ENCODE peak calls at places on chromosomes 13 and 19, in seven cellular contexts. One of them, this sample, is unnamed.

GRCh38 chr19:48907671-48908070 is 7.6 kb downstream of the NUCB1 start:
- DNase-seq in astrocyte of the spinal cord: no peak
- DNase-seq in neuronal stem cell: no peak
- DNase-seq in OCI-LY7: no peak
- DNase-seq in fibroblast of lung: no peak
- DNase-seq in thoracic aorta: no peak
- DNase-seq in astrocyte of the cerebellum: no peak
- DNase-seq in this sample: no peak

GRCh38 chr13:101930331-101930730 is 471.5 kb downstream of the FGF14 start:
- DNase-seq in thoracic aorta: no peak
- DNase-seq in astrocyte of the spinal cord: no peak
- DNase-seq in fibroblast of lung: no peak
- DNase-seq in astrocyte of the cerebellum: no peak
- DNase-seq in OCI-LY7: no peak
- DNase-seq in neuronal stem cell: no peak
- DNase-seq in this sample: no peak

GRCh38 chr13:111210488-111210887 is 95.4 kb downstream of the ARHGEF7 start:
- DNase-seq in astrocyte of the cerebellum: no peak
- DNase-seq in fibroblast of lung: peak
- DNase-seq in thoracic aorta: no peak
- DNase-seq in neuronal stem cell: no peak
- DNase-seq in OCI-LY7: no peak
- DNase-seq in astrocyte of the spinal cord: peak
- DNase-seq in this sample: no peak

GRCh38 chr13:111382877-111383276 is 62.4 kb downstream of the TEX29 start:
- DNase-seq in OCI-LY7: no peak
- DNase-seq in astrocyte of the cerebellum: no peak
- DNase-seq in fibroblast of lung: no peak
- DNase-seq in neuronal stem cell: no peak
- DNase-seq in thoracic aorta: no peak
- DNase-seq in astrocyte of the spinal cord: no peak
- DNase-seq in this sample: no peak

GRCh38 chr19:17333611-17334413 is 843 bp downstream of the ANO8 start:
- DNase-seq in astrocyte of the cerebellum: peak
- DNase-seq in thoracic aorta: no peak
- DNase-seq in neuronal stem cell: no peak
- DNase-seq in OCI-LY7: peak
- DNase-seq in fibroblast of lung: peak
- DNase-seq in astrocyte of the spinal cord: peak
- DNase-seq in this sample: peak

GRCh38 chr19:35117791-35118190 is 2.2 kb downstream of the FXYD3 start:
- DNase-seq in fibroblast of lung: no peak
- DNase-seq in thoracic aorta: no peak
- DNase-seq in OCI-LY7: no peak
- DNase-seq in astrocyte of the cerebellum: no peak
- DNase-seq in astrocyte of the spinal cord: no peak
- DNase-seq in neuronal stem cell: no peak
- DNase-seq in this sample: no peak

GRCh38 chr13:73336789-73337188 is 278.0 kb downstream of the KLF5 start:
- DNase-seq in astrocyte of the spinal cord: no peak
- DNase-seq in thoracic aorta: no peak
- DNase-seq in astrocyte of the cerebellum: no peak
- DNase-seq in fibroblast of lung: no peak
- DNase-seq in OCI-LY7: no peak
- DNase-seq in neuronal stem cell: no peak
- DNase-seq in this sample: no peak

GRCh38 chr19:23287620-23288019 is 37.4 kb upstream of the ZNF724 start:
- DNase-seq in fibroblast of lung: no peak
- DNase-seq in astrocyte of the cerebellum: no peak
- DNase-seq in OCI-LY7: peak
- DNase-seq in neuronal stem cell: no peak
- DNase-seq in thoracic aorta: no peak
- DNase-seq in astrocyte of the spinal cord: no peak
- DNase-seq in this sample: no peak

GRCh38 chr19:543912-544608 is at the start of gene GZMM:
- DNase-seq in astrocyte of the cerebellum: no peak
- DNase-seq in astrocyte of the spinal cord: no peak
- DNase-seq in neuronal stem cell: no peak
- DNase-seq in fibroblast of lung: no peak
- DNase-seq in OCI-LY7: no peak
- DNase-seq in thoracic aorta: no peak
- DNase-seq in this sample: no peak

GRCh38 chr19:30878456-30878855 is 470.8 kb downstream of the TSHZ3 start:
- DNase-seq in OCI-LY7: no peak
- DNase-seq in astrocyte of the spinal cord: no peak
- DNase-seq in astrocyte of the cerebellum: no peak
- DNase-seq in neuronal stem cell: no peak
- DNase-seq in thoracic aorta: no peak
- DNase-seq in fibroblast of lung: no peak
- DNase-seq in this sample: no peak

GRCh38 chr13:27958928-27959539 is 10.1 kb downstream of the CDX2 start:
- DNase-seq in OCI-LY7: no peak
- DNase-seq in astrocyte of the spinal cord: no peak
- DNase-seq in thoracic aorta: no peak
- DNase-seq in fibroblast of lung: no peak
- DNase-seq in neuronal stem cell: no peak
- DNase-seq in astrocyte of the cerebellum: no peak
- DNase-seq in this sample: no peak

GRCh38 chr13:79646880-79647279 is 165.9 kb downstream of the NDFIP2 start:
- DNase-seq in fibroblast of lung: no peak
- DNase-seq in OCI-LY7: no peak
- DNase-seq in neuronal stem cell: no peak
- DNase-seq in thoracic aorta: no peak
- DNase-seq in astrocyte of the spinal cord: no peak
- DNase-seq in astrocyte of the cerebellum: no peak
- DNase-seq in this sample: no peak

GRCh38 chr19:35316560-35316959 is 12.4 kb upstream of the CD22 start:
- DNase-seq in fibroblast of lung: no peak
- DNase-seq in thoracic aorta: no peak
- DNase-seq in astrocyte of the spinal cord: no peak
- DNase-seq in OCI-LY7: no peak
- DNase-seq in astrocyte of the cerebellum: no peak
- DNase-seq in neuronal stem cell: no peak
- DNase-seq in this sample: no peak

GRCh38 chr19:13091400-13092161 is 11.1 kb downstream of the LYL1 start:
- DNase-seq in OCI-LY7: no peak
- DNase-seq in astrocyte of the spinal cord: peak
- DNase-seq in thoracic aorta: peak
- DNase-seq in fibroblast of lung: peak
- DNase-seq in neuronal stem cell: no peak
- DNase-seq in astrocyte of the cerebellum: peak
- DNase-seq in this sample: no peak
- H3K4me3 ChIP-seq in OCI-LY7: no peak
- H3K4me3 ChIP-seq in astrocyte of the spinal cord: no peak
- H3K4me3 ChIP-seq in thoracic aorta: peak
- H3K4me3 ChIP-seq in fibroblast of lung: no peak
- H3K4me3 ChIP-seq in neuronal stem cell: no peak
- H3K4me3 ChIP-seq in astrocyte of the cerebellum: no peak
- H3K4me3 ChIP-seq in this sample: no peak

GRCh38 chr19:19459099-19459498 is 53.6 kb downstream of the GATAD2A start:
- DNase-seq in OCI-LY7: no peak
- DNase-seq in astrocyte of the spinal cord: peak
- DNase-seq in astrocyte of the cerebellum: no peak
- DNase-seq in neuronal stem cell: no peak
- DNase-seq in thoracic aorta: no peak
- DNase-seq in fibroblast of lung: peak
- DNase-seq in this sample: peak
- H3K4me3 ChIP-seq in OCI-LY7: peak
- H3K4me3 ChIP-seq in astrocyte of the spinal cord: no peak
- H3K4me3 ChIP-seq in astrocyte of the cerebellum: no peak
- H3K4me3 ChIP-seq in neuronal stem cell: no peak
- H3K4me3 ChIP-seq in thoracic aorta: no peak
- H3K4me3 ChIP-seq in fibroblast of lung: peak
- H3K4me3 ChIP-seq in this sample: peak

GRCh38 chr19:18603958-18604819 is 2.4 kb downstream of the CRLF1 start:
- DNase-seq in neuronal stem cell: no peak
- DNase-seq in astrocyte of the spinal cord: no peak
- DNase-seq in OCI-LY7: no peak
- DNase-seq in fibroblast of lung: no peak
- DNase-seq in thoracic aorta: no peak
- DNase-seq in astrocyte of the cerebellum: no peak
- DNase-seq in this sample: no peak
- H3K4me3 ChIP-seq in neuronal stem cell: no peak
- H3K4me3 ChIP-seq in astrocyte of the spinal cord: no peak
- H3K4me3 ChIP-seq in OCI-LY7: no peak
- H3K4me3 ChIP-seq in fibroblast of lung: no peak
- H3K4me3 ChIP-seq in thoracic aorta: peak
- H3K4me3 ChIP-seq in astrocyte of the cerebellum: no peak
- H3K4me3 ChIP-seq in this sample: no peak

GRCh38 chr13:31947506-31947905 is 84.1 kb upstream of the FRY start:
- DNase-seq in neuronal stem cell: no peak
- DNase-seq in fibroblast of lung: no peak
- DNase-seq in astrocyte of the cerebellum: no peak
- DNase-seq in astrocyte of the spinal cord: no peak
- DNase-seq in OCI-LY7: no peak
- DNase-seq in thoracic aorta: no peak
- DNase-seq in this sample: no peak

GRCh38 chr13:31947105-31947504 is 84.5 kb upstream of the FRY start:
- DNase-seq in neuronal stem cell: no peak
- DNase-seq in astrocyte of the spinal cord: no peak
- DNase-seq in fibroblast of lung: no peak
- DNase-seq in astrocyte of the cerebellum: no peak
- DNase-seq in OCI-LY7: no peak
- DNase-seq in thoracic aorta: no peak
- DNase-seq in this sample: no peak

GRCh38 chr13:31945202-31945978 is 86.2 kb upstream of the FRY start:
- DNase-seq in fibroblast of lung: peak
- DNase-seq in OCI-LY7: no peak
- DNase-seq in astrocyte of the cerebellum: peak
- DNase-seq in thoracic aorta: no peak
- DNase-seq in astrocyte of the spinal cord: peak
- DNase-seq in neuronal stem cell: no peak
- DNase-seq in this sample: no peak

GRCh38 chr13:31944262-31945160 is 87.1 kb upstream of the FRY start:
- DNase-seq in thoracic aorta: no peak
- DNase-seq in astrocyte of the cerebellum: no peak
- DNase-seq in neuronal stem cell: no peak
- DNase-seq in astrocyte of the spinal cord: no peak
- DNase-seq in OCI-LY7: no peak
- DNase-seq in fibroblast of lung: no peak
- DNase-seq in this sample: no peak

DNA sequence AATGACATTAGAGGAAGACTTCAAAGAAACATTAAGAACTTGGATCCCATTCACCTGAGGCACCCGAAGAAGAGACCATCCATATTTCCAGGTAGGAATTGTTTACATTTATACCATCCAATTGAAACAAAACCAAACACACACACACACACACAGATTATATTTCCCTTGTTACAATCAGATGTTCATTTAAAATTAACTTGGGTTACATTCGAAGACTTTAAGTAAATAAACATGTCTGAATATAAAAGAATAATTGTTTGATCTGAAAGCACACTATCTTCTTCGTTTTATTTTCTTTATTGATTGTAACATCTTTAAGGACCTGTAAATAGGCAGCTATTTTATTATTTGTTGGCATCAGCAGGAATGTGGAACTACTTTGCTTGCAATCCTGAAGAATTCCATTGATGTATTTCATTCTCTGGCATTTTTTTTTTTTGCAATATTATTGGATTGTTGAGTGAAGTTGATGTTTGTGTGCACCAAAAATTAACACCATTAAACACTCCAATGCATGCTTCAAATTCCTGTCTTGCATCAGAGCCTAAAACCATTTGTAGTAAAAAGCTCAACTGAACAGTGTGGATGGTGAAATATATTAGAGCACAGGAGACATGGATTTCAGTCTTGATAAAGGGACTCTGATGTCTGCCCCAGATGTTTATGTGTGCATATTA is 85.3 kb upstream of the FRY start:
- DNase-seq in thoracic aorta: no peak
- DNase-seq in astrocyte of the spinal cord: no peak
- DNase-seq in astrocyte of the cerebellum: no peak
- DNase-seq in fibroblast of lung: no peak
- DNase-seq in OCI-LY7: no peak
- DNase-seq in neuronal stem cell: no peak
- DNase-seq in this sample: no peak
- H3K4me3 ChIP-seq in thoracic aorta: no peak
- H3K4me3 ChIP-seq in astrocyte of the spinal cord: no peak
- H3K4me3 ChIP-seq in astrocyte of the cerebellum: no peak
- H3K4me3 ChIP-seq in fibroblast of lung: no peak
- H3K4me3 ChIP-seq in OCI-LY7: no peak
- H3K4me3 ChIP-seq in neuronal stem cell: no peak
- H3K4me3 ChIP-seq in this sample: no peak

GRCh38 chr13:98997738-98998641 is 20.1 kb upstream of the DOCK9 start:
- DNase-seq in thoracic aorta: no peak
- DNase-seq in OCI-LY7: no peak
- DNase-seq in astrocyte of the cerebellum: no peak
- DNase-seq in fibroblast of lung: no peak
- DNase-seq in astrocyte of the spinal cord: peak
- DNase-seq in neuronal stem cell: no peak
- DNase-seq in this sample: peak
- H3K4me3 ChIP-seq in thoracic aorta: no peak
- H3K4me3 ChIP-seq in OCI-LY7: no peak
- H3K4me3 ChIP-seq in astrocyte of the cerebellum: no peak
- H3K4me3 ChIP-seq in fibroblast of lung: no peak
- H3K4me3 ChIP-seq in astrocyte of the spinal cord: no peak
- H3K4me3 ChIP-seq in neuronal stem cell: no peak
- H3K4me3 ChIP-seq in this sample: no peak

DNA sequence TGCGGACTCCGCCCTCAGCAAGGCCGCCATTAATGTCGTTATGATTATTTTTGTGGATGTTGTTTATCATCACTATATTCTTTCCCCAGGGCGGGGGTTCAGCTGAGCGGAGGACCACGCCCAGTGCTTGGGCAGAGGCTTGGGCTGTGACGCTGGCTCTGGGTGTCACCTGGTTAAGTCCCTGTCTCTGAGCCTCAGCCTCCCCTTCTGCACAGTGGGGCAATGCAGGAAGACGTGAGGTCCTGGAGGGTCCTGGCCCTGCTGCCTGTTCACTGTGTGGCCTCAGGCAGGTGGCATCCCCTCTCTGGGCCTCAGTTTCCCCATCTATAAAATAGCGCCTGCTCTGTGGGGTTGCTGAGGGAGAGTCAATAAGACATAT is 32.5 kb downstream of the NFIC start:
- DNase-seq in thoracic aorta: no peak
- DNase-seq in astrocyte of the spinal cord: no peak
- DNase-seq in OCI-LY7: no peak
- DNase-seq in fibroblast of lung: no peak
- DNase-seq in astrocyte of the cerebellum: no peak
- DNase-seq in neuronal stem cell: no peak
- DNase-seq in this sample: no peak
- H3K4me3 ChIP-seq in thoracic aorta: peak
- H3K4me3 ChIP-seq in astrocyte of the spinal cord: no peak
- H3K4me3 ChIP-seq in OCI-LY7: no peak
- H3K4me3 ChIP-seq in fibroblast of lung: no peak
- H3K4me3 ChIP-seq in astrocyte of the cerebellum: no peak
- H3K4me3 ChIP-seq in neuronal stem cell: no peak
- H3K4me3 ChIP-seq in this sample: no peak

This sample was measured in GM12865.